ENCODE peak calls at places on chromosomes 11 and 22, in four cellular contexts. H is HepG2, Q is GM12878, J is H1. U is an unnamed sample.

GRCh38 chr11:35647535-35648092 is 15.0 kb upstream of the TRIM44 start:
- DNase-seq in H (no peak), Q (no peak), J (no peak), U (no peak)

GRCh38 chr11:405976-406795 is 8.6 kb downstream of the SIGIRR start:
- DNase-seq in J (peak), H (no peak), Q (no peak), U (no peak)

GRCh38 chr11:118908264-118908663 is 17.5 kb downstream of the BCL9L start:
- DNase-seq in Q (no peak), H (no peak), J (no peak), U (no peak)

GRCh38 chr11:1534682-1535081 is 37.4 kb downstream of the DUSP8 start:
- DNase-seq in Q (no peak), J (no peak), H (no peak), U (no peak)

GRCh38 chr22:37330200-37331033 is 48.1 kb downstream of the CYTH4 start:
- DNase-seq in J (peak), Q (no peak), H (peak), U (peak)

GRCh38 chr11:6737872-6738466 is 33.8 kb downstream of the OR2AG2 start:
- DNase-seq in H (peak), J (peak), Q (no peak), U (peak)

GRCh38 chr11:107999759-108000455 is 8.8 kb upstream of the CUL5 start:
- DNase-seq in Q (peak), H (peak), J (peak), U (peak)

GRCh38 chr11:124075841-124076571 is 34.9 kb upstream of the OR10G7 start:
- DNase-seq in H (no peak), Q (no peak), J (no peak), U (no peak)

GRCh38 chr11:111777094-111778046 is 11.2 kb upstream of the PPP2R1B start:
- DNase-seq in Q (peak), J (no peak), H (peak), U (peak)

GRCh38 chr22:43921361-43921760 is 2.2 kb upstream of the PNPLA3 start:
- DNase-seq in H (peak), J (no peak), Q (no peak), U (no peak)

GRCh38 chr11:102761646-102762238 is 18.7 kb downstream of the MMP10 start:
- DNase-seq in H (no peak), J (no peak), Q (no peak), U (no peak)

GRCh38 chr11:131686836-131687235 is 316.4 kb downstream of the NTM start:
- DNase-seq in Q (no peak), J (peak), H (no peak), U (no peak)

GRCh38 chr11:2442554-2442953 is 1.8 kb downstream of the TRPM5 start:
- DNase-seq in J (no peak), Q (no peak), H (no peak), U (no peak)

GRCh38 chr22:17271711-17272451 is 52.6 kb upstream of the ADA2 start:
- DNase-seq in J (no peak), Q (no peak), H (no peak), U (no peak)

GRCh38 chr11:20112291-20113146 is 47.8 kb downstream of the DBX1 start:
- DNase-seq in J (no peak), H (no peak), Q (no peak), U (no peak)

GRCh38 chr11:20022363-20023081 is 137.8 kb downstream of the DBX1 start:
- DNase-seq in Q (no peak), H (peak), J (peak), U (peak)

GRCh38 chr11:130606181-130606580 is 157.7 kb downstream of the ADAMTS15 start:
- DNase-seq in H (no peak), Q (no peak), J (no peak), U (no peak)

GRCh38 chr11:44726278-44727113 is at the start of gene TSPAN18:
- DNase-seq in H (no peak), J (peak), Q (peak), U (peak)

GRCh38 chr22:48138427-48138826 is 1376.0 kb downstream of the TBC1D22A start:
- DNase-seq in Q (no peak), J (no peak), H (no peak), U (no peak)

GRCh38 chr22:46068176-46068907 is 82.0 kb upstream of the PPARA start:
- DNase-seq in J (no peak), Q (no peak), H (no peak), U (no peak)

GRCh38 chr11:80194625-80195024 is 753.8 kb upstream of the TENM4 start:
- DNase-seq in Q (no peak), H (no peak), J (no peak), U (no peak)

GRCh38 chr11:8251767-8252295 is 11.8 kb downstream of the LMO1 start:
- DNase-seq in J (no peak), H (no peak), Q (no peak), U (no peak)

GRCh38 chr22:46686221-46686872 is 51.7 kb downstream of the CERK start:
- DNase-seq in J (no peak), Q (no peak), H (no peak), U (no peak)

GRCh38 chr11:47216141-47216798 is 1.5 kb downstream of the DDB2 start:
- DNase-seq in J (no peak), Q (peak), H (peak), U (no peak)

GRCh38 chr11:125300791-125301218 is 136.3 kb downstream of the PKNOX2 start:
- DNase-seq in H (no peak), Q (no peak), J (no peak), U (no peak)

GRCh38 chr11:32173435-32173834 is 82.6 kb downstream of the RCN1 start:
- DNase-seq in H (peak), Q (no peak), J (peak), U (peak)

GRCh38 chr11:10350341-10350740 is 45.5 kb downstream of the ADM start:
- DNase-seq in Q (no peak), H (peak), J (no peak), U (peak)

GRCh38 chr11:121199516-121199915 is 93.1 kb upstream of the SC5D start:
- DNase-seq in Q (no peak), H (no peak), J (no peak), U (no peak)

GRCh38 chr11:77126861-77127673 is 979 bp upstream of the MYO7A start:
- DNase-seq in Q (no peak), J (peak), H (no peak), U (no peak)

GRCh38 chr11:6655790-6656580 is at the start of gene DCHS1:
- DNase-seq in Q (no peak), H (no peak), J (peak), U (no peak)

GRCh38 chr11:13114566-13115465 is 105.7 kb downstream of the RASSF10 start:
- DNase-seq in Q (no peak), H (peak), J (no peak), U (peak)

GRCh38 chr11:81644239-81644840 is 1089.3 kb downstream of the FAM181B start:
- DNase-seq in H (peak), J (no peak), Q (no peak), U (peak)

GRCh38 chr22:37198290-37199102 is 10.4 kb upstream of the C1QTNF6 start:
- DNase-seq in J (peak), H (peak), Q (no peak), U (peak)

GRCh38 chr11:114242032-114242431 is 54.2 kb upstream of the NNMT start:
- DNase-seq in Q (no peak), J (no peak), H (no peak), U (no peak)

GRCh38 chr22:28958611-28959010 is 75.2 kb downstream of the ZNRF3 start:
- DNase-seq in J (no peak), Q (no peak), H (no peak), U (no peak)

GRCh38 chr11:12942157-12942556 is 67.0 kb upstream of the RASSF10 start:
- DNase-seq in H (no peak), J (no peak), Q (no peak), U (no peak)

GRCh38 chr11:126404367-126404766 is 48.9 kb downstream of the ST3GAL4 start:
- DNase-seq in H (no peak), J (no peak), Q (no peak), U (peak)

GRCh38 chr22:32024791-32025190 is 18.3 kb upstream of the SLC5A1 start:
- DNase-seq in J (no peak), Q (no peak), H (no peak), U (no peak)

GRCh38 chr11:34654491-34655334 is 33.8 kb downstream of the EHF start:
- DNase-seq in J (no peak), Q (no peak), H (peak), U (no peak)

GRCh38 chr11:128629516-128630106 is 42.3 kb upstream of the ETS1 start:
- DNase-seq in J (peak), H (no peak), Q (no peak), U (no peak)

GRCh38 chr11:128628343-128628673 is 41.0 kb upstream of the ETS1 start:
- DNase-seq in H (no peak), J (no peak), Q (no peak), U (no peak)

GRCh38 chr11:128627666-128628342 is 40.4 kb upstream of the ETS1 start:
- DNase-seq in J (peak), H (no peak), Q (no peak), U (no peak)

GRCh38 chr11:128626913-128627665 is 39.7 kb upstream of the ETS1 start:
- DNase-seq in H (no peak), J (peak), Q (no peak), U (no peak)

GRCh38 chr11:128628686-128629085 is 41.3 kb upstream of the ETS1 start:
- DNase-seq in J (no peak), H (no peak), Q (no peak), U (no peak)
- TF ChIP-seq SUZ12 in J (no peak), H (no peak), Q (no peak), U (no peak)

DNA sequence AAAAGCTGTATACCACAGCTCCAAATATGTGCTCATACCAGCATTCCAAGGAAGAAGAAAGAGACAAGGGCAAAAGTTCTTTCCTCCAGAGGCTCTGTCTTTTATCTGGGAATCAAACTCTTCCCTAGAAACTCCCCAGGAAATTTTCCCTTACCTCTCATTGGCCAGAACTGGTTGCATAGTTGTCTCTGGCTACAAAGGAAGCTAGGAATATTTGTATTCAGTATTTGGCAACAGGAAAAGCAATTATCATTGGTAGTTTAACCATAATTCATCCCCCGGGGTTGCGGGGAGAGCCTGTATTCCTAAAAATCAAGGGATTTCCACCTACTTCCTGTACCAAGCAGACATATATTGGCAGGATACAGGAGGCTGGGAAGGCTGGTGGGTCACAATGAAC is 10.5 kb upstream of the ZFTA start:
- DNase-seq in J (no peak), Q (no peak), H (no peak), U (no peak)
- TF ChIP-seq ZNF274 in J (no peak), Q (no peak), H (no peak), U (no peak)

DNA sequence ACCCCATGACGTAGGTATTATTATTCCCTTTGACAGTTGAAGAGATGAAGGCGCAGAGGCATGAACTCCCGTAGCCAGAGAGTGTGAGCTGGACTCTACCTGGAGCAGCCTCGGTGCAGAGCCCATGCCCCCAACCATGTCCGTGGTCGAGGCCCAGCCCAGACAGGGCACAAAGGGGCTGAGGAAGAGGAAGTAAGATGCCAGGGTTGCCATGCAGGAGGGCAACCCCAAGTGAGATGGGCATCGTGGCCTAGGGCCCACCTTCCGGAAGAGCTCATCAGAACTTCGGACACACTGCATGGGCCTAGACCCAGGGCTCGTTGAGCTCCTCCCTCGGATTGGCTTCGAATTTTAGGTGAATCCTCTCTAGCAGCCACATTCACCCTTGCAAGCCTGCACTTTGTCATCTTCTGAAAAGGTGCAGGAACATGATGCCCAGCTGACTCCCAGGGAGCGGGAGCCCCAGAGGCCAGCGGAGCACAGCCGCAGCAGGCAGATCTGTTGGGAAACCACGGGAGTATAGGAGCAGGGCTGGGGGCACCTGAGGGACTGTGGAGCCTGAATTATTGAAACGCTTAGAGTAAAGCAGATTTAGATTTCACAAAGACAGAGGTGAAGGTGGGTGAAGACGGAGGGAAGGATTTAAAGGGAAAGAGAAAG is 29.0 kb upstream of the JAM3 start:
- DNase-seq in J (no peak), Q (no peak), H (no peak), U (no peak)
- TF ChIP-seq SUZ12 in J (no peak), Q (no peak), H (no peak), U (no peak)

GRCh38 chr11:122248130-122248529 is 132.1 kb upstream of the BLID start:
- DNase-seq in Q (no peak), H (no peak), J (no peak), U (no peak)
- TF ChIP-seq ZNF274 in Q (no peak), H (no peak), J (no peak), U (no peak)

GRCh38 chr11:67453816-67454732 is 1.1 kb upstream of the CABP4 start:
- DNase-seq in J (no peak), Q (no peak), H (no peak), U (no peak)

GRCh38 chr11:67450796-67451657 is 1.5 kb downstream of the GPR152 start:
- DNase-seq in J (no peak), H (no peak), Q (no peak), U (no peak)

GRCh38 chr11:67451658-67451976 is 912 bp downstream of the GPR152 start:
- DNase-seq in Q (no peak), J (no peak), H (no peak), U (no peak)

GRCh38 chr11:67455054-67455453 is at the start of gene CABP4:
- DNase-seq in H (no peak), J (no peak), Q (no peak), U (no peak)

DNA sequence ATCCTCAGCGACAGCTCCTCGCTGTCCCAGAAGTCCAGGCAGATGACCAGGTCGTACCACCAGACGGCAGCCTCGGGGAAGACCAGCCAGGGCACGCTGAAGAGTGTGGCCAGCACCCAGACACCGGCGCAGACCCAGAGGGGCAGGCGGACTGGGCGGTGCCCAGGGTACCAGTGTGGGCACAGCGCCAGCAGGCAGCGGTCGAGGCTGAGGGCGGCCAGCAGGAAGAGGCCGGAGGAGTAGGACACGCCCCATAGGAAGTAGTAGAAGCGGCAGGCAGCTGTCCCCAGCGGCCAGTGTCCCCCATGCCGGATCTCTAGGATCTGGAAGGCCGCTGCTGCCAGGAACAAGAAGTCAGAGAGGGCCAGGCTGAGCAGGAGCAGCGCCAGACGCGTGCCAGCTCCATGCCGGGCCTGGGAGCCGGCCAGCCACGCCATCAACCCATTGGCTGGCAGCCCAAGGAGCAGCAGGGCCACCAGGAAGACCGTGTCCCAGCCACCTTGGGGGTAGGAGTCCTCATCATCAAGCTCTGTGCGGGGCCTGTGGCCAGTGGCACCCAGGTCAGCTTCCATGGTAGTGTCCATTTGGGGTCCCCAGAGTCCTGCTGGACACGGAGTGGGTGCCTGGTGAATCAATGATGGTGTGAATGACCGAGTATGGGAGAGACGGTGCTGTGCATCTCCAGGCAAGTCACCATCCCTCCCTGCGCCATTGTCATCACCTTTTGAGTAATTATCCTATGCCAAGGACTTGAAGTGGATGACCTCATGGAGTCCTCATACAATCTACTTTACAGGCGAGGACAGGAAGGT is at the start of gene GPR152:
- DNase-seq in Q (no peak), H (no peak), J (no peak), U (no peak)
- TF ChIP-seq SUZ12 in Q (no peak), H (no peak), J (no peak), U (no peak)

GRCh38 chr22:19606332-19607197 is 82.4 kb upstream of the CLDN5 start:
- DNase-seq in H (no peak), Q (no peak), J (no peak), U (no peak)

GRCh38 chr22:19605508-19606331 is 81.5 kb upstream of the CLDN5 start:
- DNase-seq in J (no peak), Q (no peak), H (no peak), U (no peak)

GRCh38 chr22:19607198-19608113 is 83.2 kb upstream of the CLDN5 start:
- DNase-seq in J (peak), Q (no peak), H (no peak), U (no peak)

GRCh38 chr22:19603767-19604166 is 79.6 kb upstream of the CLDN5 start:
- DNase-seq in H (peak), Q (no peak), J (no peak), U (no peak)

DNA sequence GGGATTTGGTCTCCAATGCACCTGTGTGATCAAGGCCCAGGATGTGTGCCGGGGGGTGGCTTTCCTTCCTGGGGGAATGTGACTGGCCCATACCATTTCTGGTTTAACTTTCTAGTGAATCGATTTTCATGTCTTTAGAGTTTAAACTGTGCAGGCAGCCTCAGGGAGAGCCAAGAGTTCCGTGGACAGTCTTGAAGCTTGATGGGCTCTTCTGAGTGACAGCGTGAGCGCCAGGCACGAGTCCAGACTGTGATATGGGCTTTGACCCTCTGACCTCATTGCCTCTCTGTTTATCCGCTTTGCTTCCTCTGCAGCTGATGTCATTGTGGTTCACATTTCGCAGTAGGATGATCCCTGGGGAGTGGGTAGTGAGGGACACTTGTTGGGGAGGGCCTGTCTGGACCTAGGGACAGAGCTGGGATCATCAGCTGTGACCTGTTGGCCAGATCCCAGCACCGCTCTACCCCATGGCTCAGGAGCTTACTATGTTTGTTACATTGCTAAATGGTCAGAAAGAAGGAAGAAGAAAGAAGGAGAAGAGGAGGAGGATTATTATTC is 80.6 kb upstream of the CLDN5 start:
- DNase-seq in H (peak), Q (no peak), J (no peak), U (no peak)
- TF ChIP-seq ZNF274 in H (no peak), Q (no peak), J (no peak), U (no peak)

GRCh38 chr22:25749420-25750169 is 7.6 kb downstream of the MYO18B start:
- DNase-seq in Q (peak), H (no peak), J (no peak), U (no peak)
- TF ChIP-seq SUZ12 in Q (no peak), H (no peak), J (no peak), U (no peak)

DNA sequence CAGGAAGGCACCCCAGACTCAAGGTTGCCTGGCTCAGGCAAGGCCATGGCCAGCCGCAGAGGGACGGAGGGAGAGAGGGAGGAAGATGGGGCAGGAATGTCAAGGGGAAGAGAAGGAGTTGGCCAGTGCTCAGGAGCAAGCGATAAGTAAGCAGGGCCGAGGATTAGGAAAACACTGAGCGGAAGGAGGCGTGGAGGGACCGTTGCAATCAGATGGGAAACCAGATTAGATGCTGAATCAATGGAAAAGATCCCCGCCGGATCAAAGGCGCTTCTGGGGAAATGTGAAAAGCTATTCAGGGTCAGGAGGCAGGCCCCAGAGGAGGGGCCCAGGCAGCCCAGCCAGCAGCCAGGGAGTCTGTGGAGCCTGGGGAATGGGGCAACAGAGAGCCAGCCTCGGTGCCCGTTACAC is 26.6 kb upstream of the MYEOV start:
- DNase-seq in Q (no peak), H (peak), J (no peak), U (no peak)
- TF ChIP-seq ZNF274 in Q (no peak), H (no peak), J (no peak), U (no peak)

U was measured in NT2/D1.